ENCODE peak calls at places on chromosome 6, in four cellular contexts. S, Z, E and P are unnamed samples.

GRCh38 chr6:66232890-66233289 is 525.9 kb upstream of the EYS start:
- DNase-seq in S (no peak), Z (no peak), E (no peak), P (no peak)

GRCh38 chr6:80022803-80023202 is 18.4 kb downstream of the TTK start:
- DNase-seq in S (no peak), Z (peak; percentile 84), E (no peak), P (peak; percentile 96)

GRCh38 chr6:40924832-40925231 is 114.2 kb downstream of the UNC5CL start:
- DNase-seq in S (no peak), Z (no peak), E (no peak), P (no peak)

GRCh38 chr6:75802366-75802765 is 53.3 kb downstream of the MYO6 start:
- DNase-seq in S (peak; percentile 59), Z (peak; percentile 69), E (no peak), P (peak; percentile 68)

GRCh38 chr6:168007592-168008338 is 10.3 kb downstream of the KIF25 start:
- DNase-seq in S (peak; percentile 98), Z (peak; percentile 100), E (no peak), P (peak; percentile 100)

GRCh38 chr6:45450801-45451200 is 73.1 kb upstream of the SUPT3H start:
- DNase-seq in S (no peak), Z (no peak), E (no peak), P (no peak)

GRCh38 chr6:40695114-40695513 is 108.0 kb upstream of the LRFN2 start:
- DNase-seq in S (no peak), Z (no peak), E (no peak), P (no peak)

GRCh38 chr6:168713839-168714238 is 272.9 kb downstream of the SMOC2 start:
- DNase-seq in S (no peak), Z (no peak), E (no peak), P (no peak)

GRCh38 chr6:142696689-142697088 is 248.3 kb downstream of the HIVEP2 start:
- DNase-seq in S (peak; percentile 35), Z (no peak), E (no peak), P (no peak)